ENCODE peak calls at places on chromosomes 5 and 9, in nine cellular contexts. Z, B, V, W, Y, C, O, P and I are unnamed samples.

GRCh38 chr5:131589510-131590348 is 45.3 kb downstream of the RAPGEF6 start:
- DNase-seq in O (peak), Y (no peak), B (peak), C (no peak), V (peak), Z (no peak), W (peak), P (peak), I (no peak)

GRCh38 chr9:122944960-122945888 is 4.4 kb downstream of the RABGAP1 start:
- DNase-seq in W (no peak), B (no peak), Y (no peak), C (no peak), Z (no peak), V (no peak), P (peak), O (no peak), I (no peak)

GRCh38 chr5:178207183-178207916 is 3.0 kb downstream of the HNRNPAB start:
- DNase-seq in O (peak), Y (peak), W (no peak), B (no peak), Z (no peak), C (no peak), P (peak), V (peak), I (no peak)

GRCh38 chr5:151463137-151464029 is 16.0 kb downstream of the SLC36A1 start:
- DNase-seq in B (no peak), Y (no peak), W (peak), C (no peak), V (peak), Z (no peak), O (no peak), P (no peak), I (no peak)

GRCh38 chr9:87545858-87546257 is 48.2 kb downstream of the DAPK1 start:
- DNase-seq in W (no peak), P (peak), C (no peak), Z (no peak), O (no peak), Y (no peak), B (no peak), V (no peak), I (no peak)

GRCh38 chr5:100709771-100710170 is 174.6 kb downstream of the FAM174A start:
- DNase-seq in P (no peak), B (no peak), C (no peak), Z (no peak), W (no peak), O (no peak), Y (no peak), V (no peak), I (no peak)

GRCh38 chr9:2271426-2271825 is 256.3 kb downstream of the SMARCA2 start:
- DNase-seq in Y (no peak), W (no peak), O (peak), P (no peak), B (no peak), V (peak), C (no peak), Z (peak), I (no peak)

GRCh38 chr5:76689321-76690026 is 26.5 kb upstream of the F2R start:
- DNase-seq in O (peak), Y (no peak), B (peak), W (no peak), P (peak), Z (no peak), C (no peak), V (peak), I (no peak)

GRCh38 chr5:128038641-128039040 is 44.9 kb upstream of the SLC12A2 start:
- DNase-seq in C (no peak), Z (no peak), B (no peak), P (peak), O (peak), W (no peak), Y (no peak), V (peak), I (no peak)

GRCh38 chr5:127440831-127441230 is 76.6 kb upstream of the PRRC1 start:
- DNase-seq in Y (no peak), V (no peak), O (peak), B (no peak), W (no peak), Z (no peak), C (no peak), P (no peak), I (no peak)

GRCh38 chr5:73378070-73378469 is 70.5 kb downstream of the FOXD1 start:
- DNase-seq in W (no peak), C (no peak), Z (no peak), P (peak), Y (no peak), V (no peak), O (no peak), B (no peak), I (no peak)

GRCh38 chr5:103785569-103785968 is 223.0 kb upstream of the NUDT12 start:
- DNase-seq in V (no peak), B (no peak), O (peak), Z (no peak), W (no peak), Y (no peak), C (no peak), P (peak), I (no peak)

GRCh38 chr9:4837126-4837767 is 44.5 kb downstream of the RCL1 start:
- DNase-seq in Y (no peak), O (no peak), B (no peak), C (no peak), W (no peak), P (peak), V (no peak), Z (no peak), I (no peak)

GRCh38 chr5:36422957-36423356 is 121.3 kb upstream of the RANBP3L start:
- DNase-seq in B (no peak), Z (no peak), C (no peak), O (peak), V (no peak), P (no peak), Y (no peak), W (no peak), I (no peak)

GRCh38 chr5:135276151-135276550 is 122.9 kb downstream of the MACROH2A1 start:
- DNase-seq in B (no peak), W (no peak), C (no peak), Y (no peak), O (no peak), Z (no peak), V (no peak), P (no peak), I (no peak)

GRCh38 chr5:14871573-14872069 is at the start of gene ANKH:
- DNase-seq in V (peak), Z (peak), W (peak), P (peak), C (peak), Y (peak), B (peak), O (peak), I (peak)

GRCh38 chr5:1423901-1424603 is 21.2 kb downstream of the SLC6A3 start:
- DNase-seq in W (no peak), P (no peak), V (no peak), Y (no peak), B (no peak), O (no peak), Z (no peak), C (no peak), I (no peak)

GRCh38 chr5:134116789-134117761 is 2.6 kb downstream of the TCF7 start:
- DNase-seq in C (no peak), O (no peak), V (no peak), W (no peak), B (no peak), P (no peak), Y (no peak), Z (no peak), I (no peak)

GRCh38 chr5:35859101-35859661 is 2.5 kb downstream of the IL7R start:
- DNase-seq in P (peak), Z (no peak), O (peak), C (no peak), B (no peak), Y (no peak), V (no peak), W (no peak), I (no peak)

GRCh38 chr9:11144750-11145149 is 531.9 kb upstream of the PTPRD start:
- DNase-seq in B (no peak), V (no peak), O (no peak), W (no peak), P (no peak), C (no peak), Z (no peak), Y (no peak), I (no peak)

GRCh38 chr9:93198117-93198838 is 14.3 kb downstream of the WNK2 start:
- DNase-seq in C (no peak), W (no peak), Y (no peak), B (no peak), P (no peak), O (no peak), V (no peak), Z (no peak), I (no peak)

GRCh38 chr9:109799792-109800191 is 19.8 kb downstream of the PALM2AKAP2 start:
- DNase-seq in B (no peak), V (no peak), Z (no peak), C (no peak), O (peak), W (no peak), P (peak), Y (no peak), I (no peak)

GRCh38 chr5:28779161-28779754 is 1740.9 kb upstream of the CDH9 start:
- DNase-seq in B (no peak), V (peak), Y (no peak), C (no peak), Z (no peak), W (no peak), P (no peak), O (peak), I (no peak)

GRCh38 chr5:169861934-169862333 is 118.4 kb downstream of the INSYN2B start:
- DNase-seq in W (no peak), O (peak), Z (no peak), V (no peak), B (peak), Y (no peak), P (peak), C (no peak), I (no peak)

GRCh38 chr5:172007795-172008465 is 1.5 kb upstream of the FBXW11 start:
- DNase-seq in Z (no peak), W (no peak), B (no peak), C (no peak), V (no peak), Y (no peak), P (peak), O (peak), I (no peak)

GRCh38 chr5:172009536-172010270 is 3.3 kb upstream of the FBXW11 start:
- DNase-seq in P (no peak), O (peak), W (no peak), Y (no peak), B (no peak), Z (no peak), V (no peak), C (no peak), I (no peak)

GRCh38 chr5:172007153-172007794 is 836 bp upstream of the FBXW11 start:
- DNase-seq in P (peak), W (no peak), O (peak), Z (no peak), Y (no peak), C (no peak), B (no peak), V (no peak), I (no peak)

GRCh38 chr5:172008689-172009141 is 2.3 kb upstream of the FBXW11 start:
- DNase-seq in Z (no peak), Y (no peak), B (no peak), P (no peak), O (peak), C (no peak), V (no peak), W (no peak), I (no peak)

DNA sequence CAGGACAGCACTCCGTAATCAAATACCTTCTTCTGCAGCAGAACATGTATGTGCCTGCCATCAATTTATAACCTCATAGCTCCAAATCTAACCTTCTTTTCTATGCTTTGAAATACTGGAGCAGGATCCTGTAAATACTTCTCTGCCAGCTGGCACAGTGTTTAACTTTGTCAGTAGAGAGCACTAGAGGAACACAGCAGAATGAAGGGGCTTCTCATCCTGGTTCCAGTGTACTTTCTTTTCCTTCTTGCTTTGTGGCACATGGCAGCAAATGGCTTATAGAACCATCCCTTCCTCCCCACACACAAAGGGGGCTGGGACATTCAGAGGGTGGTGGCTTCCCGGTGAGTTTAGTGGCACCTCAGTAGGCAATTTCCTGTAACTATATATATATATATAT is 3.8 kb upstream of the FBXW11 start:
- DNase-seq in P (no peak), B (no peak), W (no peak), O (peak), C (no peak), Y (no peak), V (peak), Z (no peak), I (no peak)
- TF ChIP-seq CTCF in P (peak), B (peak), W (no peak), O (peak), C (no peak), Y (no peak), V (no peak), Z (no peak), I (no peak)

DNA sequence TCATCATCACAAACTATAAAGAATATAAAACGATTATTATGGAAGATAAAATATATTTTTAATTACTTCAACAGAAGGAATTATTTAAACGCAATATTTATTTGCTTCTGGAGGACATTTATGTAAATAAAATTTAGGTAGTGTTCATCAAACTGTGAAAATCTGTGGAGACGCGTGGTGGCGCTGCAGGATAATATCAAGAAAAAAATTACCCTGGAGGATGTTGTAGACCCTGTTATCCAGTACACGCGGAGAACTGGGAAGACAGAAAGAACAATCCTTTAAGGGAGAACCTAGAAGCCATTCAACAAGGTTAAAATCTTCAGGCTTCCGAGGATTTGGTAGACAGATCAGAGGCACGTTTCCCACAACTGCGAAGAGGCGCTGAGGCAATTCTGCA is at the start of gene PCDHB12:
- DNase-seq in Z (no peak), Y (no peak), C (no peak), V (peak), P (peak), W (no peak), B (no peak), O (no peak), I (no peak)
- TF ChIP-seq CTCF in Z (peak), Y (no peak), C (no peak), V (peak), P (peak), W (no peak), B (no peak), O (no peak), I (no peak)

DNA sequence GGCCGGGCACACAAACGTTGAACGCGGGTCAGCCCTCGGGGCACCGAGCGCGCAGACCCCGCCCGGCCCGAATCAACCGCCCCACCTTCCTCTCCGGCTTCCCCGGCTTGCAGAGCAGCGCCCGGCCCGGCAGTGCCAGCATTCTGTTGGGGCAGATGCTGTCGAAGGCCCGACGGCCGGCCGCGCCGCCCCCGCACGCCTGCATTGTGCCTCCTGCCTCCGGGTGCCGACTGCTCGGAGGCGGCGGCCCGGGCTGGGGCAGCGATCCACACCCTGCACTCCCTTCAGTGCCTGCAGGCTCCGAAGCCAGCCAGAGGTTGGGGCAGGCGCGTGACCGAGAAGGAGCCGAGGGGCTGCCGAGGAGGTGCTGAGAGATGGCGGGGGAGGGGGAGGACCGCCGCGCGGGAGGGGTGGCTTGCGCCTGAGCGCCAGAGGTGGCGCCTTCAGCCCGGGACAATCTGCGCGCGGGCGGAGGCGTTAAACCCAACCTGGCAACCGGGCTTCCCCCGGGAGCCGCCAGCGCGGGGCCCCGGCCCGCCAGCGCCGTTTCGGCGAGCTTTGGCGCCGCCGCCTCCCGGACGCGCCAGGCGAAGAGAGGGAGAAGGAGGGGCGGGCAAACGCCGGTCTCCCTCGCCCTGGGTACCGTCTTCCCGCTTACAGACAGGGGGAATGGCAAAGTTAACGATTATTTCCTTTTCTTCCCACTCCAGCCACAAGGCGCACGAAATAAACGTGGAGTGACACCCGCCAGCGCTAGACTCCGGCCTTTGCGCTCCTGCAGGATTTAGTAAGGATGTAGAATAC is at the start of gene MCIDAS:
- DNase-seq in Z (peak), Y (peak), W (peak), C (no peak), P (peak), V (peak), O (peak), B (no peak), I (peak)
- TF ChIP-seq CTCF in Z (peak), Y (no peak), W (peak), C (no peak), P (no peak), V (peak), O (peak), B (no peak), I (no peak)

DNA sequence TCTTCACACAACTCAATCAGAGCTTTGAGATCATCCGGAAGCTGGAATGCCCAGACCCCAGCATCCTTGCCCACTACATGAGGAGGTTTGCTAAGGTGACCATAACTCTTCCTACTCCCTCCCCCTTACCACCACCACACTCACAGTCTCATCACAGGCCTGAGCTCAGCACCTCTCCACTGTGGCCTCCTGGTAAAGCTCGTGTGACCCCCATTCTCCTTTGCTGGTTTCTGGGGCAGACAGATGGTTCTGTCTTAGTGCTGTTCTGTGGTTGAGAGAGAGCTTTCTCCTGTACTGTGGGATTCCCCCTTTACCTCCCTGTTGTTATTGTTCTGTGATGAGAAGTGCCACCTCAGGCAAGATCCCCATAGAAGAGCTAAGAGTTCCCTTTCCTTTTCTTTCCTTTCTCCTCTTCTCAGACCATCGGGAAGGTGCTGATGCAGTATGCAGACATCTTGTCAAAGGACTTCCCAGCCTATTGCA is 92.7 kb upstream of the RUSC2 start:
- DNase-seq in O (no peak), P (no peak), B (no peak), W (no peak), Z (no peak), C (no peak), Y (no peak), V (no peak), I (no peak)
- TF ChIP-seq CTCF in O (no peak), P (no peak), B (no peak), W (no peak), Z (no peak), C (no peak), Y (no peak), V (no peak), I (no peak)

DNA sequence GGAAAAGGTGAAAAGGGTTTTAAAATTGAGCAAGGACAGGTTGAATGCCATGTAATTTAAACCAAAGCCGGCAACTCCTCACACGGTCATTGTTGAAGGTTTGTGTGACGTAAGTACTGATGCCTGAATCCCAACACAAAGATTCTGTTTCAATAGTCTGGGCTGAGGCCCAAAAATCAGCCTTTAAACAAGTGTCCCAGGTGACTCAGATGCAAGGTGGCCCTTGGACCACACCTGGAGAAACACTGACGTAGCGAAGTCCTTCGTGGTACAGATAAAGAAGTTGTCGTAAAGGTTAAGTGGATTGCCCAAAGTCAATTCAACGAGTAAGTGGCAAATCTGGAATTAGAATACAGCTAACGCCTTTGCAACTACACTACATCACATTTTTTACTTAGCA is 111.4 kb downstream of the LPAR1 start:
- DNase-seq in V (no peak), B (no peak), Z (no peak), Y (peak), P (no peak), C (no peak), W (no peak), O (peak), I (no peak)
- TF ChIP-seq CTCF in V (no peak), B (no peak), Z (no peak), Y (no peak), P (no peak), C (no peak), W (no peak), O (no peak), I (no peak)

GRCh38 chr5:125673359-125673950 is 749.8 kb upstream of the GRAMD2B start:
- DNase-seq in W (no peak), Z (no peak), O (no peak), P (no peak), C (no peak), B (no peak), Y (no peak), V (no peak), I (no peak)
- TF ChIP-seq CTCF in W (no peak), Z (no peak), O (no peak), P (no peak), C (no peak), B (no peak), Y (no peak), V (no peak), I (no peak)